ENCODE peak calls at places on chromosomes 3 and 15, in eight cellular contexts. T is mesothelial cell of epicardium, S is sigmoid colon, K is astrocyte, X is cardiac muscle cell, Q is endothelial cell of umbilical vein, H is WTC11, D is cardiac fibroblast. Y is an unnamed sample.

GRCh38 chr3:157938154-157938774 is 168.0 kb downstream of the SHOX2 start:
- DNase-seq in S (no peak), K (peak; percentile 43), T (no peak), H (no peak), D (peak; percentile 29), X (peak; percentile 38), Q (no peak), Y (peak; percentile 31)

GRCh38 chr3:194184265-194184751 is 48.4 kb downstream of the HES1 start:
- DNase-seq in S (no peak), X (no peak), H (no peak), T (no peak), K (no peak), D (no peak), Q (peak; percentile 40), Y (no peak)

GRCh38 chr3:173932624-173933023 is 535.1 kb downstream of the NLGN1 start:
- DNase-seq in K (peak; percentile 82), S (no peak), T (no peak), D (peak; percentile 71), H (no peak), X (peak; percentile 37), Q (peak; percentile 62), Y (peak; percentile 56)

GRCh38 chr3:129058441-129059194 is 2.0 kb upstream of the GP9 start:
- DNase-seq in Q (no peak), D (no peak), T (no peak), H (no peak), K (no peak), X (no peak), S (no peak), Y (no peak)

GRCh38 chr3:62373215-62373614 is at the start of gene FEZF2:
- DNase-seq in H (peak; percentile 70), K (no peak), S (no peak), X (no peak), D (no peak), Q (no peak), T (no peak), Y (no peak)

GRCh38 chr15:66253643-66254363 is at the start of gene MEGF11:
- DNase-seq in Q (peak; percentile 32), H (peak; percentile 69), S (no peak), K (peak; percentile 38), T (peak; percentile 52), D (peak; percentile 37), X (peak; percentile 53), Y (peak; percentile 37)

GRCh38 chr15:57224664-57225063 is 151.6 kb upstream of the CGNL1 start:
- DNase-seq in X (peak; percentile 25), D (peak; percentile 62), S (no peak), H (no peak), K (peak; percentile 88), T (no peak), Q (no peak), Y (peak; percentile 76)

GRCh38 chr3:158731938-158732855 is at the start of gene RARRES1:
- DNase-seq in Q (peak; percentile 50), H (peak; percentile 64), T (peak; percentile 72), X (peak; percentile 79), K (no peak), S (peak; percentile 87), D (peak; percentile 41), Y (peak; percentile 68)

GRCh38 chr3:185999221-185999620 is 61.4 kb upstream of the TRA2B start:
- DNase-seq in X (no peak), K (no peak), T (no peak), H (no peak), S (no peak), Q (no peak), D (no peak), Y (no peak)

GRCh38 chr3:188646592-188646991 is 492.6 kb downstream of the LPP start:
- DNase-seq in Q (peak; percentile 37), K (no peak), X (no peak), D (peak; percentile 41), T (no peak), H (no peak), S (no peak), Y (peak; percentile 65)

GRCh38 chr3:11564577-11565001 is 79.1 kb downstream of the VGLL4 start:
- DNase-seq in S (no peak), H (no peak), T (no peak), D (no peak), K (no peak), Q (no peak), X (no peak), Y (no peak)

GRCh38 chr3:184687363-184688049 is 24.4 kb downstream of the MAGEF1 start:
- DNase-seq in K (no peak), D (no peak), X (no peak), H (no peak), Q (no peak), S (peak; percentile 79), T (no peak), Y (no peak)

GRCh38 chr3:123582315-123582714 is 2.5 kb downstream of the HACD2 start:
- DNase-seq in H (no peak), X (no peak), D (no peak), T (no peak), Q (no peak), K (no peak), S (no peak), Y (no peak)

GRCh38 chr3:123584988-123585937 is at the start of gene HACD2:
- DNase-seq in K (peak; percentile 92), H (peak; percentile 98), D (peak; percentile 98), Q (peak; percentile 98), X (peak; percentile 99), T (peak; percentile 96), S (peak; percentile 98), Y (peak; percentile 99)

GRCh38 chr3:123583563-123583962 is 1.3 kb downstream of the HACD2 start:
- DNase-seq in S (no peak), Q (no peak), X (no peak), H (no peak), K (no peak), D (no peak), T (no peak), Y (no peak)

GRCh38 chr3:123586131-123586530 is 1.3 kb upstream of the HACD2 start:
- DNase-seq in S (no peak), X (peak; percentile 63), D (peak; percentile 53), K (peak; percentile 54), T (peak; percentile 49), Q (peak; percentile 59), H (peak; percentile 70), Y (peak; percentile 80)

GRCh38 chr3:123584284-123584987 is 417 bp downstream of the HACD2 start:
- DNase-seq in X (peak; percentile 44), S (peak; percentile 83), T (peak; percentile 69), D (peak; percentile 31), K (no peak), H (peak; percentile 75), Q (no peak), Y (peak; percentile 34)
- TF ChIP-seq CTCF in X (peak; percentile 11), S (no peak), T (no peak), D (no peak), K (no peak), H (no peak), Q (peak; percentile 13), Y (no peak)

DNA sequence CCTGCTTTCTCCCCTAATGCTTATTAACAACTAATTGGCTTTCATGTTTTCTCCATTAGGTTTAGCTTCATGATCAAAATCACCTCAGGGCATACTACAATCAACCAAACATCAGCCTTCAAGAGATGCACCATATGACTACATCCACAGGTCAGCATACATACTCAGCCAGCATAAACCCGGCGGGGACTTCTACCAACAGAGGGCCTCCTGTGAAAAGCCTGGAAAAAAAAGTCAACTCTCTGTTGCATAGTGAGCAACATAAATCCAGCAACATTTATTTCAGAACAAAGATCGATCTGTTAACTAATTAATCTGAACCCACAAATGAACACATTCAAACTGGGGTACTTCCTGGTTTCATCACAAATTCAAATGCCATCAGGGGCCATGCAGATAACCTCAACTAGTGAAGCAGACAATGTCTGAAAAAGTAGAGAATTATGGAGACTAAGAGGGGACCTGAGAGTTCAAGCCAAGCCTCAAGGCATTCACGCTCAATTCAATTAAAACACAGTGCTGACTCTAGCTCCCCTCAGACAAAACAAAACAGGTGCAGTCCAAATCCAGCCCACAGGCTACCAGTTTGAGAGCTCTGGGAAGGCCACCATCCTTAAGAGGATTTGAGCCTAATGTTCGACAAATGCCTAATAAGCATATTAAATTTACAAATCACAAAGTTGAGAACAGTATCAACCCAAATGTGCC is 124.5 kb downstream of the MAGI1 start:
- DNase-seq in H (no peak), T (no peak), X (peak; percentile 21), D (peak; percentile 15), Q (peak; percentile 34), K (no peak), S (no peak), Y (peak; percentile 50)
- TF ChIP-seq CTCF in H (no peak), T (no peak), X (peak; percentile 35), D (peak; percentile 19), Q (peak; percentile 20), K (no peak), S (no peak), Y (peak; percentile 61)

GRCh38 chr3:132261501-132261900 is 55.7 kb upstream of the ACP3 start:
- DNase-seq in D (no peak), H (no peak), T (no peak), K (no peak), S (no peak), X (no peak), Q (no peak), Y (no peak)

GRCh38 chr3:132253262-132253878 is 63.8 kb upstream of the ACP3 start:
- DNase-seq in H (no peak), D (peak; percentile 87), X (peak; percentile 84), T (no peak), S (no peak), K (peak; percentile 42), Q (peak; percentile 63), Y (peak; percentile 89)

GRCh38 chr3:132254076-132254755 is 63.0 kb upstream of the ACP3 start:
- DNase-seq in T (no peak), H (no peak), S (no peak), Q (no peak), K (peak; percentile 20), X (no peak), D (peak; percentile 50), Y (peak; percentile 11)

GRCh38 chr3:132255041-132255745 is 62.0 kb upstream of the ACP3 start:
- DNase-seq in S (no peak), D (peak; percentile 98), K (peak; percentile 93), Q (no peak), X (peak; percentile 77), H (no peak), T (no peak), Y (peak; percentile 72)

GRCh38 chr3:132256984-132257383 is 60.2 kb upstream of the ACP3 start:
- DNase-seq in K (peak; percentile 46), X (peak; percentile 86), T (no peak), Q (peak; percentile 44), S (no peak), H (peak; percentile 41), D (peak; percentile 79), Y (peak; percentile 88)
- TF ChIP-seq CTCF in K (peak; percentile 42), X (peak; percentile 68), T (no peak), Q (peak; percentile 26), S (no peak), H (no peak), D (peak; percentile 55), Y (peak; percentile 83)

DNA sequence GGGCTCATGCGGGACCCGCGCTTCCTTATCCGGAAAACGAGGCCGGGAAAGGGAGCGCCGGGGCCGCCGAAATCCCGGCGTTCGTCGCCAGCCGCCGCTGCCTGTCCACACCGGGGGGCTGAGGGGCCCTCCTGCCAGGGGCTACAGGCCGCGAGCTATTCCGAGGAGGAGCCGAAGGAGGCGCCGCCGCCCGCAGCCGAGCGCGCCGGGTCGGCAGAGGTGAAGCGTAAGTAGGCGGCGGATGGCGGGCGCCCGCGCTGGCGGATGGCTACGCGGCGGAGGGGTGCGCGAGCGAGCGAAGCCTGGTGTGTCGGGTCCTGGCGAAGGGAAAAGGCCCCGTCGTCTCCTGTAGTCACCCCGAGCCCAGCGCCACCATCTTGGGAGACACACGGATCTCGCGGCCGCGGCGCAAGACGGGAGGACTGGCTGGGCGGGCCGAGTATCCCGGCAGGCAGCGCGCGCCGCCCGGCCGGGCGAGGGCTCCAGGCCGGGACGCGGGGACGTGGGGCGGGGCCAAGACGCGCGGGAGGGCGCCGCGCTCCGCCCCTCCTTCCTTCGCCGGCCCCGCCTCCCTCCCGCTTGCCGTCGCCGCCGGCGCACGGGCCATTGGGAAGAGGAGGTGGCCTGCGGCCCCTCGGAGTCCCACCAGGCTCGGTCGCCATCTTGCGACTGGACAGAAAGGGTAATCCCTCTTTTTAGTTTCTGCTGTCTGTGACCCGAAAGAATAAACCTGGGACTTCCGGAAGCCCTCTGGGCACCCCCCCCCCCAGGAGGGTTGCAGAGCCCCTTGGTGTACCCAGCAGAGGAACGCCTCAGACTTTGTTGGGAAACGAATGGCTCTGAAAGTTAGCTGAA is at the start of gene UBE3A:
- DNase-seq in X (peak; percentile 97), S (peak; percentile 95), T (peak; percentile 93), K (peak; percentile 79), H (peak; percentile 87), D (peak; percentile 91), Q (peak; percentile 93), Y (peak; percentile 95)
- TF ChIP-seq CTCF in X (peak; percentile 29), S (no peak), T (no peak), K (no peak), H (no peak), D (no peak), Q (peak; percentile 2), Y (peak; percentile 30)

Y was measured in choroid plexus epithelial cell.